ENCODE peak calls at places on chromosomes 3 and 15, in nine cellular contexts. H, P, W, X, L, D, B, U and K are unnamed samples.

GRCh38 chr3:189361103-189361835 is 189.5 kb downstream of the TPRG1 start:
- DNase-seq in H (no peak), P (peak; percentile 77), W (no peak), X (no peak), L (no peak), D (no peak), B (no peak), U (no peak), K (no peak)

GRCh38 chr3:128254967-128255366 is 101.7 kb downstream of the EEFSEC start:
- DNase-seq in H (no peak), P (no peak), W (no peak), X (no peak), L (no peak), D (no peak), B (no peak), U (no peak), K (no peak)

GRCh38 chr3:131033480-131034080 is 6.9 kb downstream of the NEK11 start:
- DNase-seq in H (no peak), P (peak; percentile 56), W (no peak), X (no peak), L (no peak), D (no peak), B (peak; percentile 45), U (no peak), K (no peak)

GRCh38 chr3:191246628-191247027 is 47.6 kb downstream of the OSTN start:
- DNase-seq in H (no peak), P (no peak), W (no peak), X (no peak), L (no peak), D (no peak), B (peak; percentile 82), U (no peak), K (no peak)

GRCh38 chr3:14369675-14370669 is 32.4 kb upstream of the SLC6A6 start:
- DNase-seq in H (peak; percentile 70), P (no peak), W (no peak), X (no peak), L (no peak), D (no peak), B (no peak), U (no peak), K (no peak)

GRCh38 chr3:19146685-19147650 is 1.3 kb upstream of the KCNH8 start:
- DNase-seq in H (peak; percentile 94), P (peak; percentile 82), W (peak; percentile 80), X (no peak), L (peak; percentile 72), D (peak; percentile 68), B (peak; percentile 61), U (peak; percentile 78), K (peak; percentile 86)

GRCh38 chr3:158703566-158703965 is 28.7 kb downstream of the RARRES1 start:
- DNase-seq in H (no peak), P (no peak), W (no peak), X (no peak), L (no peak), D (no peak), B (no peak), U (no peak), K (no peak)

GRCh38 chr3:146313411-146314111 is 62.7 kb upstream of the PLSCR4 start:
- DNase-seq in H (no peak), P (no peak), W (no peak), X (no peak), L (no peak), D (no peak), B (peak; percentile 91), U (no peak), K (no peak)

GRCh38 chr15:66424963-66425612 is 38.4 kb downstream of the MAP2K1 start:
- DNase-seq in H (no peak), P (no peak), W (no peak), X (no peak), L (no peak), D (no peak), B (no peak), U (no peak), K (no peak)

GRCh38 chr3:197511130-197511529 is 44.6 kb downstream of the BDH1 start:
- DNase-seq in H (no peak), P (no peak), W (no peak), X (peak; percentile 16), L (no peak), D (no peak), B (peak; percentile 89), U (no peak), K (no peak)

GRCh38 chr3:141047168-141047567 is 4.0 kb upstream of the SPSB4 start:
- DNase-seq in H (no peak), P (no peak), W (no peak), X (no peak), L (no peak), D (no peak), B (no peak), U (no peak), K (no peak)

GRCh38 chr3:45993421-45994027 is 2.1 kb downstream of the FYCO1 start:
- DNase-seq in H (no peak), P (no peak), W (no peak), X (no peak), L (no peak), D (no peak), B (peak; percentile 43), U (peak; percentile 67), K (no peak)

GRCh38 chr15:36914466-36914865 is 185.9 kb downstream of the MEIS2 start:
- DNase-seq in H (no peak), P (no peak), W (no peak), X (no peak), L (no peak), D (peak; percentile 57), B (no peak), U (no peak), K (no peak)

GRCh38 chr15:65877752-65878151 is 8.5 kb downstream of the RAB11A start:
- DNase-seq in H (no peak), P (no peak), W (no peak), X (no peak), L (no peak), D (no peak), B (no peak), U (no peak), K (no peak)

GRCh38 chr15:63805993-63806980 is 27.5 kb downstream of the HERC1 start:
- DNase-seq in H (no peak), P (no peak), W (no peak), X (no peak), L (no peak), D (no peak), B (no peak), U (no peak), K (no peak)

GRCh38 chr3:195204360-195205166 is 66.4 kb downstream of the XXYLT1 start:
- DNase-seq in H (no peak), P (peak; percentile 63), W (no peak), X (no peak), L (no peak), D (no peak), B (peak; percentile 24), U (peak; percentile 54), K (no peak)